ENCODE peak calls at places on chromosomes 1 and 21, in five cellular contexts. One of them, this sample, is unnamed.

GRCh38 chr1:244104309-244105060 is 53.4 kb downstream of the ZBTB18 start:
- DNase-seq in cardiac muscle cell: no peak
- DNase-seq in psoas muscle: no peak
- DNase-seq in CD4-positive, alpha-beta memory T cell: no peak
- DNase-seq in CD8-positive, alpha-beta memory T cell: no peak
- DNase-seq in this sample: no peak

GRCh38 chr1:37035014-37035686 is 835 bp upstream of the GRIK3 start:
- DNase-seq in psoas muscle: no peak
- DNase-seq in CD4-positive, alpha-beta memory T cell: no peak
- DNase-seq in CD8-positive, alpha-beta memory T cell: no peak
- DNase-seq in cardiac muscle cell: no peak
- DNase-seq in this sample: no peak

GRCh38 chr1:106526650-106527049 is 529.8 kb upstream of the PRMT6 start:
- DNase-seq in cardiac muscle cell: no peak
- DNase-seq in psoas muscle: no peak
- DNase-seq in CD8-positive, alpha-beta memory T cell: no peak
- DNase-seq in CD4-positive, alpha-beta memory T cell: no peak
- DNase-seq in this sample: no peak

GRCh38 chr1:15668089-15668754 is 15.9 kb upstream of the PLEKHM2 start:
- DNase-seq in cardiac muscle cell: no peak
- DNase-seq in psoas muscle: no peak
- DNase-seq in CD8-positive, alpha-beta memory T cell: no peak
- DNase-seq in CD4-positive, alpha-beta memory T cell: no peak
- DNase-seq in this sample: no peak

GRCh38 chr1:189269011-189269410 is 1208.7 kb downstream of the BRINP3 start:
- DNase-seq in psoas muscle: no peak
- DNase-seq in CD8-positive, alpha-beta memory T cell: no peak
- DNase-seq in cardiac muscle cell: peak; percentile 17
- DNase-seq in CD4-positive, alpha-beta memory T cell: no peak
- DNase-seq in this sample: no peak

GRCh38 chr1:214583824-214584554 is 19.0 kb upstream of the CENPF start:
- DNase-seq in psoas muscle: no peak
- DNase-seq in CD4-positive, alpha-beta memory T cell: no peak
- DNase-seq in CD8-positive, alpha-beta memory T cell: no peak
- DNase-seq in cardiac muscle cell: no peak
- DNase-seq in this sample: no peak

GRCh38 chr1:200654660-200655059 is 15.0 kb downstream of the DDX59 start:
- DNase-seq in CD4-positive, alpha-beta memory T cell: no peak
- DNase-seq in CD8-positive, alpha-beta memory T cell: no peak
- DNase-seq in cardiac muscle cell: no peak
- DNase-seq in psoas muscle: no peak
- DNase-seq in this sample: no peak

GRCh38 chr1:114126696-114127095 is 27.0 kb downstream of the SYT6 start:
- DNase-seq in CD8-positive, alpha-beta memory T cell: no peak
- DNase-seq in cardiac muscle cell: no peak
- DNase-seq in psoas muscle: no peak
- DNase-seq in CD4-positive, alpha-beta memory T cell: no peak
- DNase-seq in this sample: no peak

GRCh38 chr1:62285984-62286481 is 33.2 kb downstream of the KANK4 start:
- DNase-seq in CD4-positive, alpha-beta memory T cell: no peak
- DNase-seq in cardiac muscle cell: no peak
- DNase-seq in psoas muscle: no peak
- DNase-seq in CD8-positive, alpha-beta memory T cell: no peak
- DNase-seq in this sample: no peak

GRCh38 chr1:39453603-39454002 is 37.8 kb upstream of the BMP8A start:
- DNase-seq in CD8-positive, alpha-beta memory T cell: no peak
- DNase-seq in cardiac muscle cell: no peak
- DNase-seq in CD4-positive, alpha-beta memory T cell: no peak
- DNase-seq in psoas muscle: peak; percentile 81
- DNase-seq in this sample: no peak

GRCh38 chr1:76187436-76187835 is 112.9 kb downstream of the ST6GALNAC3 start:
- DNase-seq in cardiac muscle cell: no peak
- DNase-seq in CD4-positive, alpha-beta memory T cell: no peak
- DNase-seq in psoas muscle: no peak
- DNase-seq in CD8-positive, alpha-beta memory T cell: no peak
- DNase-seq in this sample: no peak

GRCh38 chr21:44356636-44357035 is 3.2 kb downstream of the TRPM2 start:
- DNase-seq in psoas muscle: no peak
- DNase-seq in cardiac muscle cell: no peak
- DNase-seq in CD4-positive, alpha-beta memory T cell: no peak
- DNase-seq in CD8-positive, alpha-beta memory T cell: no peak
- DNase-seq in this sample: no peak

GRCh38 chr1:45913183-45913924 is 109.9 kb downstream of the MAST2 start:
- DNase-seq in CD8-positive, alpha-beta memory T cell: no peak
- DNase-seq in psoas muscle: peak; percentile 57
- DNase-seq in CD4-positive, alpha-beta memory T cell: no peak
- DNase-seq in cardiac muscle cell: peak; percentile 95
- DNase-seq in this sample: no peak

GRCh38 chr1:231937013-231937754 is 310.6 kb downstream of the DISC1 start:
- DNase-seq in cardiac muscle cell: peak; percentile 77
- DNase-seq in psoas muscle: peak; percentile 56
- DNase-seq in CD4-positive, alpha-beta memory T cell: no peak
- DNase-seq in CD8-positive, alpha-beta memory T cell: no peak
- DNase-seq in this sample: no peak

GRCh38 chr1:177032434-177032833 is 132.1 kb downstream of the ASTN1 start:
- DNase-seq in cardiac muscle cell: no peak
- DNase-seq in CD4-positive, alpha-beta memory T cell: no peak
- DNase-seq in CD8-positive, alpha-beta memory T cell: no peak
- DNase-seq in psoas muscle: no peak
- DNase-seq in this sample: no peak

GRCh38 chr1:22038036-22038435 is 14.5 kb upstream of the CDC42 start:
- DNase-seq in psoas muscle: peak; percentile 48
- DNase-seq in CD4-positive, alpha-beta memory T cell: no peak
- DNase-seq in CD8-positive, alpha-beta memory T cell: no peak
- DNase-seq in cardiac muscle cell: no peak
- DNase-seq in this sample: no peak

GRCh38 chr1:214566158-214567104 is 15.0 kb upstream of the PTPN14 start:
- DNase-seq in cardiac muscle cell: no peak
- DNase-seq in CD4-positive, alpha-beta memory T cell: no peak
- DNase-seq in CD8-positive, alpha-beta memory T cell: no peak
- DNase-seq in psoas muscle: no peak
- DNase-seq in this sample: no peak

GRCh38 chr1:158037876-158038359 is 44.5 kb downstream of the KIRREL1 start:
- DNase-seq in CD4-positive, alpha-beta memory T cell: no peak
- DNase-seq in psoas muscle: peak; percentile 51
- DNase-seq in CD8-positive, alpha-beta memory T cell: no peak
- DNase-seq in cardiac muscle cell: no peak
- DNase-seq in this sample: no peak

DNA sequence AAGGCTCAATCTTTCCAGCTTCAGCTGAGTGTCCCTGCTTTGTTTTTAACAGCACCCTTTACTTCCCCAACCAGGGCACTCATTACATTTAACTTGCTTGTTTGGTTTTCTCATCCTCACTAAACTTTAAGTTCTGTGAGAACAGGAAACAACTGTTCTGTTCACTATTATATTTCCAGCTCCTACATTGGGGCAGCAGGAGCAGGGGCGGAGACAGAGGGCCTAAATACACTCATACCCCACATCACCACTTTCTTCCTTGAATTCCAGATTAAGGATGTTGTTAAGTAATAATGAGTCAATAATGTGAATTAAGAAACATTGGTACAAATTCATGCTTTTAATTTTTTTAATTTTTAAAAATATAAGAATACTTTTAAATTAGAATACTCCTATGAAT is 6.0 kb downstream of the DRAM2 start:
- DNase-seq in CD8-positive, alpha-beta memory T cell: no peak
- DNase-seq in CD4-positive, alpha-beta memory T cell: no peak
- DNase-seq in psoas muscle: no peak
- DNase-seq in cardiac muscle cell: no peak
- DNase-seq in this sample: no peak
- H3K4me1 ChIP-seq in CD8-positive, alpha-beta memory T cell: peaks cover 3% of the 10 kb centered on the region
- H3K4me1 ChIP-seq in CD4-positive, alpha-beta memory T cell: peaks cover 16% of the 10 kb centered on the region
- H3K4me1 ChIP-seq in psoas muscle: peaks cover 6% of the 10 kb centered on the region
- H3K4me1 ChIP-seq in cardiac muscle cell: peaks cover 2% of the 10 kb centered on the region
- H3K4me1 ChIP-seq in this sample: peaks cover 10% of the 10 kb centered on the region

GRCh38 chr1:228920791-228921190 is 185.5 kb downstream of the RHOU start:
- DNase-seq in cardiac muscle cell: no peak
- DNase-seq in psoas muscle: no peak
- DNase-seq in CD4-positive, alpha-beta memory T cell: no peak
- DNase-seq in CD8-positive, alpha-beta memory T cell: no peak
- DNase-seq in this sample: no peak
- H3K4me3 ChIP-seq in cardiac muscle cell: no peak overlapping the region
- H3K4me3 ChIP-seq in psoas muscle: no peak overlapping the region
- H3K4me3 ChIP-seq in CD4-positive, alpha-beta memory T cell: no peak overlapping the region
- H3K4me3 ChIP-seq in CD8-positive, alpha-beta memory T cell: no peak overlapping the region
- H3K4me3 ChIP-seq in this sample: no peak overlapping the region

DNA sequence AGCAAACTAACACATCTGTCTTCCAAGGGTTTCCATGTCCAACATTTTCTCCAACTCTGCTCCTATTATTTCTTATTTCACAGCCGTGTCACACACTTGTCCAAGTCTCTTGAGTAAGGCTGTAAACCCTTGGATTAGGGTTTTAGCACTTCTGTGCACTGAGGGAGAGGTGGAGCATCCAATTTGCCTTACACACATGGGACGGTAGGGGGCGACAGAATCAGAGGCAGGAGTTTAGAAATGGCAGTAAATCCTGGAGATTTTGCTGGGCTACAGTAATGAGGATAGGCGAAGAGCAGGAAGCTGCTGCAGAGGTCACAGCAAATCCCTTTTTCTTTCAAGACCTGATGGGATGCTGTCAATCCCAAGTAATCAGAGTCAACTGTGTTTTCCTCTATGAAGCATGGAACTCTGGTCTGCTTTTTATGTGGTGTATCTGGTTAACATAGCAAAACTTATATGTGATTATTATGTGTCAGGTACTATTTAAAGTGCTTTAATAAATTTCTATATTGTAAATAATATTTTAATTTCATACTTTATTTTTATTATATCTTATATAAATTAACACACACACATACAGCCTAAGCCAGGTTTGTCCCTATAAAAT is 15.4 kb upstream of the LCE5A start:
- DNase-seq in CD8-positive, alpha-beta memory T cell: no peak
- DNase-seq in psoas muscle: no peak
- DNase-seq in cardiac muscle cell: no peak
- DNase-seq in CD4-positive, alpha-beta memory T cell: no peak
- DNase-seq in this sample: peak; percentile 3
- H3K9me3 ChIP-seq in CD8-positive, alpha-beta memory T cell: no peaks in the 10 kb centered on the region
- H3K9me3 ChIP-seq in psoas muscle: no peaks in the 10 kb centered on the region
- H3K9me3 ChIP-seq in cardiac muscle cell: no peaks in the 10 kb centered on the region
- H3K9me3 ChIP-seq in CD4-positive, alpha-beta memory T cell: no peaks in the 10 kb centered on the region
- H3K9me3 ChIP-seq in this sample: no peaks in the 10 kb centered on the region

GRCh38 chr1:67754526-67754920 is 69.5 kb downstream of the GADD45A start:
- DNase-seq in cardiac muscle cell: no peak
- DNase-seq in CD8-positive, alpha-beta memory T cell: no peak
- DNase-seq in CD4-positive, alpha-beta memory T cell: no peak
- DNase-seq in psoas muscle: no peak
- DNase-seq in this sample: no peak
- H3K4me1 ChIP-seq in cardiac muscle cell: peaks cover 20% of the 10 kb centered on the region
- H3K4me1 ChIP-seq in CD8-positive, alpha-beta memory T cell: no peaks in the 10 kb centered on the region
- H3K4me1 ChIP-seq in CD4-positive, alpha-beta memory T cell: no peaks in the 10 kb centered on the region
- H3K4me1 ChIP-seq in psoas muscle: peaks cover 32% of the 10 kb centered on the region
- H3K4me1 ChIP-seq in this sample: peaks cover 11% of the 10 kb centered on the region

DNA sequence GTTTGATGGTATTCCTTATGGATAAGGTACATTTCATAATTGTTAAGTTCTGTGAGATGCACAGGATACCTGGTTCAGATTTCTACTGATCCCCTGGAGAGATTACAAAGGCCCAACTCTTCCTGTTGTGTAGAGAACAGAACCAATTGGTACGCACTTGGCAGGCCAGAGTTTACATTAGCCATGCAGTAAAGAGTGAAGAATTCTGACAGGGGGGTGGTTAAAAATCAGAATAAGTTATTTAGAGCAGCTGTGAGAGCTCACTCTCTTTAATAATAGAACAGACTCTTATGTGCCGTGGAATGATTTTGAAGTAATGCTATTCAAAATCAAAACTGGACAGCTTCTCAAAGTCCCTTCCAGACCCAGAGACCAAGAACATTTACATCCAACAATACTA is 4.2 kb downstream of the USP24 start:
- DNase-seq in psoas muscle: no peak
- DNase-seq in CD4-positive, alpha-beta memory T cell: no peak
- DNase-seq in CD8-positive, alpha-beta memory T cell: no peak
- DNase-seq in cardiac muscle cell: no peak
- DNase-seq in this sample: no peak
- H3K4me3 ChIP-seq in psoas muscle: peak overlapping the region; percentile 92
- H3K4me3 ChIP-seq in CD4-positive, alpha-beta memory T cell: peak overlapping the region; percentile 9
- H3K4me3 ChIP-seq in CD8-positive, alpha-beta memory T cell: no peak overlapping the region
- H3K4me3 ChIP-seq in cardiac muscle cell: no peak overlapping the region
- H3K4me3 ChIP-seq in this sample: no peak overlapping the region

DNA sequence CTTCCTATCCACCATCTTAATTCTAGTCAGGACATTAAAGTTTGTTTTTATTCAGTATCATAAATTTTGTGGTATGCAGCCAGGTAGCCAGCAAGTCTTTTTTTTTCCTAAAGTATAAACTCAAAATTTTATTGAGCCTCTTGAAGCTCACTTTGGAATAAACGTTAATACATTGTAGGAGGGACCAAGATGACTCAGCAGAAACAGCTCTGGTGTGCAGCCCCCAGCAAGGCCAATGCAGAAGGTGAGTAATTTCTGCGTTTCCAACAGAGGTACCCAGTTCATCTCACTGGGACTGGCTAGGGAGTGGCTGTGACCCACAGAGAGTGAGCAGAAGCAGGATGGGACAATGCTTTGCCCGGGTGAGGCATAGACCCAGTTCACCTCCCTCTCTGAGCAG is 9.7 kb upstream of the OR2M3 start:
- DNase-seq in CD8-positive, alpha-beta memory T cell: no peak
- DNase-seq in CD4-positive, alpha-beta memory T cell: no peak
- DNase-seq in psoas muscle: no peak
- DNase-seq in cardiac muscle cell: no peak
- DNase-seq in this sample: no peak
- H3K9me3 ChIP-seq in CD8-positive, alpha-beta memory T cell: no peaks in the 10 kb centered on the region
- H3K9me3 ChIP-seq in CD4-positive, alpha-beta memory T cell: no peaks in the 10 kb centered on the region
- H3K9me3 ChIP-seq in psoas muscle: no peaks in the 10 kb centered on the region
- H3K9me3 ChIP-seq in cardiac muscle cell: no peaks in the 10 kb centered on the region
- H3K9me3 ChIP-seq in this sample: no peaks in the 10 kb centered on the region

DNA sequence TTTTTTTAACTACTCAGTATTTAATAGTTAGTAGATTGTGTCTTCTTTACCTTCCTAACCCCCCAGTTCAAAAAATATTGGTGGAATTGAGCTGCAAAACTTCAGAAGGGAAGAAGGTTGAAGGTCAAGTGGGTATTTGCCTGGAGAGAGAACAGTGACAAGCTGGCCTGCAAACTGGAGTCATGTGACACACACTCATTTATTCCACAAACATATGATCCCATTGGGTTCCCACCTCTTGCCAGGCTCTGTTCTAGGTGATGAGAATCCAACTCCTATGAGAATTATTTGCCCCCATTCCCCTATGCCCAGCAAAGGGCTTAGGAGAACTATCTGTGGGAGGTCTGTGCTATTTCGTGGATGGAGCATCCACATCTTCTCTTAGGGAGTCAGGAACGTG is 3.5 kb upstream of the PEF1 start:
- DNase-seq in CD8-positive, alpha-beta memory T cell: no peak
- DNase-seq in psoas muscle: no peak
- DNase-seq in CD4-positive, alpha-beta memory T cell: no peak
- DNase-seq in cardiac muscle cell: peak; percentile 34
- DNase-seq in this sample: no peak
- H3K4me1 ChIP-seq in CD8-positive, alpha-beta memory T cell: peaks cover 20% of the 10 kb centered on the region
- H3K4me1 ChIP-seq in psoas muscle: peaks cover 16% of the 10 kb centered on the region
- H3K4me1 ChIP-seq in CD4-positive, alpha-beta memory T cell: peaks cover 20% of the 10 kb centered on the region
- H3K4me1 ChIP-seq in cardiac muscle cell: peaks cover 24% of the 10 kb centered on the region
- H3K4me1 ChIP-seq in this sample: peaks cover 12% of the 10 kb centered on the region

DNA sequence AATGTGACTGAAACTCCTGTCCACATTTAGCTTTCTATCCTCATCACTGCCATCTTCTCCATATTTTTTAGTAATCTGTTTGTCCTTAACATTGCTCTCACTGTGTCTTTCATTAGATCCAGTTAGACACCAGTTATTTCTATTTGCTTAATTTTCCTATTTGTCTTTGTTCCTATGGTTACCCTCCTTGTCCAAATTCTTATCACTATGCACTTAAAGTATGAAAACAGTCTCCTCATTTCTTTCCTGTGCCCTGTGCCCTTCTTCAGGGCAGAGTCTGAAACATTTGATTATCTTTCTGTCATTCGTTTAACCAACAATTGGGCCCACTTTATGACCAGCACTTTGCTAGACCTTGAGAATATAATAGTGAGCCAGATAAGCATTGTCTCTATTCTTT is 64.2 kb downstream of the SLC30A7 start:
- DNase-seq in psoas muscle: no peak
- DNase-seq in CD4-positive, alpha-beta memory T cell: no peak
- DNase-seq in CD8-positive, alpha-beta memory T cell: no peak
- DNase-seq in cardiac muscle cell: no peak
- DNase-seq in this sample: no peak
- H3K4me3 ChIP-seq in psoas muscle: no peak overlapping the region
- H3K4me3 ChIP-seq in CD4-positive, alpha-beta memory T cell: no peak overlapping the region
- H3K4me3 ChIP-seq in CD8-positive, alpha-beta memory T cell: no peak overlapping the region
- H3K4me3 ChIP-seq in cardiac muscle cell: no peak overlapping the region
- H3K4me3 ChIP-seq in this sample: no peak overlapping the region

This sample was measured in HAP-1.